ENCODE peak calls at places on chromosomes 12 and 14, in ten cellular contexts. M is cardiac muscle cell, Z is adrenal gland, Q is dorsolateral prefrontal cortex, J is A549, O is kidney, S is GM23338, D is colonic mucosa, Y is tibial artery, H is left ventricle myocardium inferior. W is an unnamed sample.

GRCh38 chr12:87317302-87317701 is 711.9 kb downstream of the C12orf50 start:
- DNase-seq in Y (no peak), S (no peak), M (no peak), O (no peak), Z (no peak), D (no peak), Q (no peak), H (no peak), J (no peak), W (no peak)

GRCh38 chr12:63294327-63294632 is 143.3 kb upstream of the AVPR1A start:
- DNase-seq in Q (no peak), Y (no peak), J (peak), H (no peak), O (no peak), D (no peak), S (no peak), Z (no peak), M (peak), W (peak)

GRCh38 chr12:115294443-115295133 is 610.6 kb upstream of the TBX3 start:
- DNase-seq in Z (no peak), H (no peak), M (peak), O (no peak), S (no peak), Y (no peak), Q (no peak), D (no peak), J (no peak), W (peak)

GRCh38 chr12:85632390-85632789 is 203.8 kb downstream of the RASSF9 start:
- DNase-seq in O (no peak), J (no peak), Z (no peak), M (peak), Y (no peak), S (no peak), Q (no peak), D (no peak), H (no peak), W (no peak)

GRCh38 chr14:31990959-31991541 is 86.1 kb upstream of the ARHGAP5 start:
- DNase-seq in Z (no peak), Q (no peak), H (no peak), M (peak), S (no peak), Y (no peak), J (no peak), O (no peak), D (no peak), W (no peak)

GRCh38 chr14:73295198-73295796 is 58.0 kb downstream of the PAPLN start:
- DNase-seq in H (no peak), J (peak), Z (no peak), Y (no peak), D (no peak), S (peak), O (no peak), Q (no peak), M (peak), W (no peak)

GRCh38 chr12:2294651-2295475 is 242.1 kb downstream of the CACNA1C start:
- DNase-seq in S (no peak), Y (peak), Q (no peak), M (peak), D (no peak), O (no peak), H (no peak), J (no peak), Z (no peak), W (no peak)

GRCh38 chr14:68747366-68747765 is 45.5 kb downstream of the ZFP36L1 start:
- DNase-seq in M (no peak), S (no peak), Z (no peak), Q (no peak), J (no peak), O (peak), D (no peak), H (no peak), Y (no peak), W (no peak)

GRCh38 chr12:42967850-42968249 is 378.3 kb upstream of the PRICKLE1 start:
- DNase-seq in Q (no peak), M (no peak), Y (no peak), O (no peak), Z (no peak), H (no peak), J (no peak), D (no peak), S (no peak), W (no peak)

GRCh38 chr12:56146492-56147460 is 5.6 kb upstream of the MYL6B start:
- DNase-seq in H (no peak), Y (no peak), S (no peak), O (no peak), Q (no peak), D (peak), M (peak), Z (peak), J (no peak), W (no peak)

GRCh38 chr12:29350080-29350479 is 30.9 kb downstream of the ERGIC2 start:
- DNase-seq in Z (no peak), Q (no peak), Y (no peak), O (no peak), J (no peak), M (peak), D (no peak), H (no peak), S (no peak), W (no peak)

GRCh38 chr12:128008341-128008740 is 258.6 kb upstream of the TMEM132C start:
- DNase-seq in O (no peak), H (no peak), D (no peak), M (no peak), S (no peak), Z (no peak), J (no peak), Y (no peak), Q (no peak), W (no peak)

GRCh38 chr12:76030378-76031080 is 1.0 kb downstream of the PHLDA1 start:
- DNase-seq in O (peak), J (no peak), Y (peak), M (peak), H (peak), S (peak), Z (peak), Q (peak), D (peak), W (peak)

GRCh38 chr12:13606290-13606689 is 375.1 kb downstream of the GRIN2B start:
- DNase-seq in D (no peak), Z (no peak), O (no peak), Y (no peak), J (no peak), S (peak), H (no peak), M (no peak), Q (no peak), W (no peak)

GRCh38 chr12:1870086-1870485 is 48.4 kb downstream of the CACNA2D4 start:
- DNase-seq in Q (no peak), S (peak), Y (no peak), D (peak), J (no peak), Z (no peak), O (no peak), H (no peak), M (no peak), W (no peak)

GRCh38 chr14:94756310-94756709 is 13.6 kb downstream of the GSC start:
- DNase-seq in D (no peak), O (no peak), J (no peak), Y (no peak), S (no peak), Z (no peak), M (no peak), Q (no peak), H (no peak), W (no peak)

GRCh38 chr12:78009031-78009430 is 178.3 kb downstream of the NAV3 start:
- DNase-seq in Q (no peak), Y (no peak), H (no peak), J (no peak), M (no peak), Z (no peak), O (no peak), D (no peak), S (no peak), W (no peak)

GRCh38 chr12:98653866-98654493 is 8.9 kb downstream of the APAF1 start:
- DNase-seq in J (peak), O (no peak), M (peak), H (no peak), Y (no peak), D (no peak), S (peak), Z (no peak), Q (no peak), W (no peak)

GRCh38 chr14:99325591-99325990 is 53.6 kb upstream of the BCL11B start:
- DNase-seq in Q (no peak), J (no peak), S (no peak), O (no peak), M (no peak), D (no peak), Y (no peak), Z (peak), H (no peak), W (no peak)

DNA sequence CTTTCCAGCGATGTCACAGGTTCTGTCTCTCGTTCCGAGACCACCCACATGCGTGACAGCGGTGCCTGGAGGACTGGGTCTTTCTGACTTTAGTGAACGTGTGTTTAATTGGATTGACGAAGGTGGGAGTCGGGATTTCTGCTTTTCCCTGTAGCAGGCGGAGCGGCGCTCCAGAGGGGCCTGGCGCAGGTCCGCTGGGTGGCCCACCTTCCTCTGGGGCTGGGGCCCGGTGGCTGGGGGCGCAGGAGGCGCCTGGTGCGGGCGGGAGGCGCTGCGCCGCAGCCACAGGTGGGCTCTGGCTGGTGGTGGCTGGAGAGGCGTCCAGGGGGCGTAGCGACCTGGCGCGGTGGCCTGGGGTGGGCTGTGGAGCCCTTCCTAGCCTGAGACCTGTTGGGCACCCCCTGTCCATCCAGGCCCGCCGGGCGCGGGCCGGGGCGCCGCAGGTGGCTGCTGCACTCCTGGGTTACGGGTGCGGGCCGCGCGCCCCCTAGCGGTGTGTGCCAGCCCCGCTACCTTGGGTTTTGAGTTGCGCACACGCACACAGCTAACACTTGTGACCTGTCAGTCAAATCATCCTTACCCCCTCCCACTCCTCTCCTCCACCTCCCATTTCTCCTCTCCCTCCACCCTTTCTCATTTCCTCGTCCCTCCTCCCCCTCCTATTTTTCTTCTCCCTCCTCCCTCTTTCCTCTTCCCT is 2.0 kb downstream of the MEG3 start:
- DNase-seq in M (peak), D (no peak), H (no peak), S (no peak), O (peak), Y (no peak), J (no peak), Q (peak), Z (peak), W (no peak)
- H3K4me3 ChIP-seq in M (no peak), D (no peak), H (peak), S (no peak), O (no peak), Y (peak), J (no peak), Q (peak), Z (peak), W (no peak)

GRCh38 chr12:22626429-22626828 is 1.5 kb downstream of the ETNK1 start:
- DNase-seq in Q (no peak), Z (no peak), S (no peak), H (no peak), J (no peak), Y (no peak), D (no peak), M (peak), O (no peak), W (no peak)

GRCh38 chr12:22625671-22626251 is 790 bp downstream of the ETNK1 start:
- DNase-seq in O (no peak), Z (peak), S (peak), D (peak), H (peak), M (peak), Q (peak), Y (peak), J (peak), W (peak)

GRCh38 chr12:22624908-22625646 is at the start of gene ETNK1:
- DNase-seq in Q (peak), J (peak), D (peak), Z (peak), H (peak), O (peak), S (peak), M (peak), Y (peak), W (peak)

GRCh38 chr12:22627351-22627750 is 2.4 kb downstream of the ETNK1 start:
- DNase-seq in Y (no peak), D (no peak), O (no peak), Z (no peak), S (no peak), M (no peak), H (no peak), J (no peak), Q (no peak), W (no peak)

DNA sequence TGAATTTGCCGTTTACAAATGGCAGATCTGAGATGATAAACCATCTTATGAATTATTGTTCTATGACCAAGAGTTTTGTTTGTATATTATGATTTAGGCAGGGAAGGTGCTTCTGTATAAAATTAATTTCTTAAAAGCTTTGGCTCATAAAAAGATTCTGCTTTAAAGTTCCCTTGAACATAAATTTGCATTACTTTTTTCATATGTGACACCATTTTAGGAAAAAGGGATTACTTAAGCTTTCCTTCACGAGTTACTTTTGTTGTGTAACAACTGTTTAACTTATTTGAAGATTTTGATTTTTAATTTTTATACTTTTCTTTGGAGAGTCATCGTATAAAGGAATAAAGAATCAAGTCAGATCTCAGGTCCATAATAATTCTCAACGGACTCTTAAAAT is 3.3 kb downstream of the ETNK1 start:
- DNase-seq in Y (no peak), Q (no peak), S (no peak), H (no peak), M (no peak), D (no peak), Z (no peak), J (no peak), O (no peak), W (no peak)
- H3K27ac ChIP-seq in Y (peak), Q (no peak), S (no peak), H (no peak), M (no peak), D (no peak), Z (no peak), J (peak), O (peak), W (no peak)

GRCh38 chr14:36664322-36665193 is 2.9 kb downstream of the PAX9 start:
- DNase-seq in O (no peak), H (no peak), J (no peak), M (no peak), Q (no peak), S (no peak), Y (no peak), Z (no peak), D (no peak), W (no peak)
- H3K4me3 ChIP-seq in O (no peak), H (peak), J (no peak), M (no peak), Q (peak), S (peak), Y (peak), Z (no peak), D (no peak), W (no peak)

GRCh38 chr12:131535779-131536178 is 175.1 kb upstream of the SFSWAP start:
- DNase-seq in M (no peak), Z (no peak), H (no peak), Y (no peak), J (no peak), S (no peak), D (no peak), Q (no peak), O (no peak), W (no peak)

GRCh38 chr12:131539381-131539780 is 171.5 kb upstream of the SFSWAP start:
- DNase-seq in J (no peak), S (no peak), Z (no peak), H (no peak), Q (no peak), O (no peak), D (no peak), M (no peak), Y (no peak), W (no peak)

GRCh38 chr12:131537267-131537920 is 173.5 kb upstream of the SFSWAP start:
- DNase-seq in H (no peak), Q (no peak), S (no peak), Y (no peak), Z (no peak), D (no peak), M (no peak), J (no peak), O (no peak), W (no peak)

GRCh38 chr12:131536766-131537165 is 174.1 kb upstream of the SFSWAP start:
- DNase-seq in D (no peak), S (no peak), Z (no peak), Q (no peak), Y (no peak), J (no peak), O (no peak), M (no peak), H (no peak), W (no peak)

DNA sequence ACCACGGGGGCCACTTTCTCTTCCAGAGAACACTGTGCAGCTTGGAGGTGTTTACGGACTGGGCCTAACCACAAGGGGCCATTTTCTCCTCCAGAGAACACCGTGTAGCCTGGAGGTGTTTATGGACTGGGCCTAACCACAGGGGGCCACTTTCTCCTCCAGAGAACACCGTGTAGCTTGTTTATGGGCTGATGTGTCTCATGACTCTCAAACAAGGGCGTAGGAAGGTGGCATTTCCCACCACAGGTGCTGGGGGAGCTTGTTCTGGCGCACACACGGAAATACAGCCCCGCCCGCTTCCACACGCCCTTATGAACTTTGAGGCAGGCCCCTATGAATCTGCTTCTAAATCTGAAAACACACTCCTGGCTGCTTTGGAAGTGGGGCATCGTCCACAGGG is 174.6 kb upstream of the SFSWAP start:
- DNase-seq in Z (no peak), H (no peak), Q (no peak), M (no peak), O (no peak), J (no peak), S (no peak), D (no peak), Y (no peak), W (no peak)
- H3K27ac ChIP-seq in Z (no peak), H (no peak), Q (no peak), M (no peak), O (no peak), J (no peak), S (no peak), D (no peak), Y (no peak), W (no peak)

GRCh38 chr12:54526800-54527630 is 22.4 kb upstream of the PDE1B start:
- DNase-seq in Y (no peak), O (no peak), H (peak), M (peak), Q (peak), S (peak), Z (peak), D (peak), J (no peak), W (peak)
- H3K4me3 ChIP-seq in Y (no peak), O (no peak), H (no peak), M (no peak), Q (no peak), S (no peak), Z (no peak), D (no peak), J (no peak), W (no peak)

GRCh38 chr12:46493352-46494209 is 121.0 kb upstream of the SLC38A2 start:
- DNase-seq in Y (no peak), H (no peak), S (no peak), M (no peak), O (no peak), D (no peak), Q (no peak), J (peak), Z (no peak), W (no peak)

GRCh38 chr12:46497739-46498138 is 125.2 kb upstream of the SLC38A2 start:
- DNase-seq in J (no peak), Z (no peak), S (no peak), D (no peak), Y (no peak), O (no peak), Q (no peak), H (no peak), M (no peak), W (no peak)

GRCh38 chr12:46491548-46491947 is 119.0 kb upstream of the SLC38A2 start:
- DNase-seq in M (peak), O (no peak), D (no peak), J (no peak), S (no peak), Y (no peak), Z (no peak), Q (no peak), H (no peak), W (no peak)

GRCh38 chr12:46492471-46493351 is 120.1 kb upstream of the SLC38A2 start:
- DNase-seq in S (no peak), J (peak), D (no peak), Z (no peak), M (peak), O (no peak), Y (no peak), H (no peak), Q (no peak), W (no peak)

DNA sequence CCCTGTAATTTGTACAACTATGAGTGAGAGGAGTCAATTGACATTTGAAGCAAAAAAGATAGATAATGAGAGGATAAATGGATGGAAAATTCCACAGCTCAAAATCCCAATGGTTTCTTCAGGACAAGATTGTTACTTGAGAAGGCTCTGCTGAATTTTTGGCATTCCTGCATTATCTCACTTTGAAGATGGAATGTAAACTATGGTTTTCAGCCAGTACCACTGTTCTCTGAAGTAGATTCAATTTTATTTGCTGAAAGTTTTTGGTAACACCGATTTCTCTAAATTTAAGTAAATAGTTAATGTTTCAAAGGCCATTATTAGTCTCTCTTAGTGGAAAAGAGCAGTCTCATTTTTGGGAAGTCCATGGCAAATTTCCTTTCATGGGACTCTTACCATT is 121.9 kb upstream of the SLC38A2 start:
- DNase-seq in Z (no peak), M (peak), D (no peak), Y (no peak), Q (no peak), J (no peak), O (no peak), H (no peak), S (peak), W (no peak)
- H3K27ac ChIP-seq in Z (peak), M (peak), D (no peak), Y (peak), Q (no peak), J (peak), O (no peak), H (peak), S (peak), W (peak)

W was measured in thyroid gland.